ENCODE peak calls at places on chromosome 5, in seven cellular contexts. C, U, G, M, K, X and L are unnamed samples.

GRCh38 chr5:120151825-120152224 is 312.3 kb upstream of the PRR16 start:
- DNase-seq in C (no peak), U (no peak), G (no peak), M (no peak), K (no peak), X (no peak), L (no peak)

GRCh38 chr5:77847129-77847460 is 71.0 kb upstream of the TBCA start:
- DNase-seq in C (no peak), U (no peak), G (no peak), M (no peak), K (no peak), X (no peak), L (no peak)

GRCh38 chr5:149229298-149229937 is 42.2 kb upstream of the AFAP1L1 start:
- DNase-seq in C (no peak), U (no peak), G (no peak), M (no peak), K (no peak), X (no peak), L (no peak)

GRCh38 chr5:108432024-108432423 is 50.1 kb upstream of the FBXL17 start:
- DNase-seq in C (no peak), U (no peak), G (no peak), M (no peak), K (peak), X (no peak), L (peak)

GRCh38 chr5:168347368-168347767 is 55.9 kb downstream of the WWC1 start:
- DNase-seq in C (no peak), U (no peak), G (no peak), M (no peak), K (no peak), X (no peak), L (no peak)

GRCh38 chr5:173202266-173202875 is 32.6 kb downstream of the NKX2-5 start:
- DNase-seq in C (no peak), U (no peak), G (no peak), M (no peak), K (no peak), X (no peak), L (no peak)

GRCh38 chr5:10607023-10607665 is 43.3 kb downstream of the ANKRD33B start:
- DNase-seq in C (peak), U (no peak), G (peak), M (peak), K (peak), X (peak), L (peak)

GRCh38 chr5:139019880-139020279 is 144.7 kb upstream of the LRRTM2 start:
- DNase-seq in C (no peak), U (no peak), G (no peak), M (no peak), K (peak), X (no peak), L (no peak)

GRCh38 chr5:33275391-33275790 is 165.4 kb upstream of the TARS1 start:
- DNase-seq in C (no peak), U (no peak), G (no peak), M (no peak), K (no peak), X (no peak), L (peak)

GRCh38 chr5:112142769-112143270 is 276.3 kb downstream of the EPB41L4A start:
- DNase-seq in C (no peak), U (no peak), G (no peak), M (peak), K (peak), X (no peak), L (peak)

GRCh38 chr5:73902327-73903051 is 276.5 kb downstream of the ARHGEF28 start:
- DNase-seq in C (no peak), U (no peak), G (no peak), M (peak), K (peak), X (no peak), L (peak)

GRCh38 chr5:31827862-31828261 is 188.9 kb downstream of the PDZD2 start:
- DNase-seq in C (no peak), U (no peak), G (no peak), M (peak), K (no peak), X (no peak), L (peak)

GRCh38 chr5:35754481-35754880 is 102.2 kb upstream of the IL7R start:
- DNase-seq in C (no peak), U (no peak), G (no peak), M (no peak), K (no peak), X (no peak), L (no peak)

GRCh38 chr5:43195670-43196265 is 3.7 kb downstream of the NIM1K start:
- DNase-seq in C (no peak), U (no peak), G (no peak), M (no peak), K (no peak), X (no peak), L (no peak)

GRCh38 chr5:93596676-93597441 is 13.8 kb downstream of the NR2F1 start:
- DNase-seq in C (peak), U (no peak), G (peak), M (peak), K (no peak), X (no peak), L (no peak)

GRCh38 chr5:34501840-34502239 is 154.3 kb upstream of the RAI14 start:
- DNase-seq in C (no peak), U (no peak), G (no peak), M (no peak), K (no peak), X (no peak), L (no peak)

GRCh38 chr5:72842816-72843215 is 26.4 kb downstream of the TNPO1 start:
- DNase-seq in C (no peak), U (no peak), G (no peak), M (peak), K (no peak), X (peak), L (peak)

GRCh38 chr5:56039985-56040384 is 45.2 kb upstream of the IL6ST start:
- DNase-seq in C (no peak), U (no peak), G (no peak), M (no peak), K (peak), X (no peak), L (peak)

GRCh38 chr5:177134653-177135225 is 1.2 kb downstream of the NSD1 start:
- DNase-seq in C (no peak), U (no peak), G (no peak), M (no peak), K (no peak), X (peak), L (no peak)

GRCh38 chr5:168850683-168851082 is 271.5 kb upstream of the PANK3 start:
- DNase-seq in C (no peak), U (no peak), G (no peak), M (no peak), K (no peak), X (no peak), L (no peak)

GRCh38 chr5:57298985-57299491 is 125.2 kb downstream of the GPBP1 start:
- DNase-seq in C (no peak), U (no peak), G (no peak), M (peak), K (peak), X (peak), L (peak)

GRCh38 chr5:139193928-139194327 is 4.2 kb downstream of the SIL1 start:
- DNase-seq in C (no peak), U (no peak), G (no peak), M (peak), K (no peak), X (no peak), L (no peak)